ENCODE peak calls at places on chromosomes 13 and 19, in nine cellular contexts. G is mucosa of gallbladder, U is AG10803, S is AML-193, F is anterior cingulate cortex, R is putamen, L is ELR, H is GM19239, Z is astrocyte of the spinal cord. O is an unnamed sample.

GRCh38 chr19:4375164-4375619 is 25.2 kb downstream of the SH3GL1 start:
- DNase-seq in G (peak; percentile 64), U (no peak), S (no peak), F (no peak), R (no peak), L (peak; percentile 48), H (no peak), Z (no peak), O (peak; percentile 79)

GRCh38 chr19:8324186-8325050 is 3.1 kb downstream of the RPS28 start:
- DNase-seq in G (no peak), U (no peak), S (no peak), F (no peak), R (no peak), L (peak; percentile 33), H (no peak), Z (no peak), O (no peak)

GRCh38 chr19:42005504-42005903 is 11.5 kb upstream of the ATP1A3 start:
- DNase-seq in G (no peak), U (no peak), S (no peak), F (no peak), R (no peak), L (no peak), H (no peak), Z (no peak), O (no peak)

GRCh38 chr19:13998426-13998825 is 7.7 kb downstream of the RFX1 start:
- DNase-seq in G (no peak), U (no peak), S (no peak), F (no peak), R (no peak), L (no peak), H (no peak), Z (no peak), O (no peak)

GRCh38 chr19:42081584-42082258 is 5.8 kb downstream of the ZNF574 start:
- DNase-seq in G (no peak), U (peak; percentile 64), S (peak; percentile 56), F (no peak), R (no peak), L (peak; percentile 70), H (peak; percentile 42), Z (peak; percentile 54), O (peak; percentile 50)

GRCh38 chr13:114049026-114049425 is 75.2 kb upstream of the C13orf46 start:
- DNase-seq in G (no peak), U (no peak), S (no peak), F (no peak), R (no peak), L (no peak), H (peak; percentile 66), Z (no peak), O (no peak)

GRCh38 chr13:94712812-94713555 is 639 bp upstream of the SOX21 start:
- DNase-seq in G (no peak), U (peak; percentile 59), S (no peak), F (no peak), R (peak; percentile 56), L (peak; percentile 47), H (no peak), Z (peak; percentile 77), O (peak; percentile 15)

GRCh38 chr13:53137777-53138176 is 109.2 kb downstream of the OLFM4 start:
- DNase-seq in G (no peak), U (peak; percentile 84), S (no peak), F (no peak), R (no peak), L (peak; percentile 46), H (no peak), Z (peak; percentile 3), O (no peak)

GRCh38 chr13:44703371-44703770 is 127.2 kb upstream of the TSC22D1 start:
- DNase-seq in G (no peak), U (peak; percentile 86), S (no peak), F (no peak), R (no peak), L (peak; percentile 78), H (no peak), Z (peak; percentile 60), O (no peak)

GRCh38 chr13:44422755-44423643 is 49.4 kb downstream of the SERP2 start:
- DNase-seq in G (no peak), U (no peak), S (no peak), F (no peak), R (no peak), L (no peak), H (no peak), Z (no peak), O (no peak)

GRCh38 chr13:33355470-33355869 is 69.9 kb upstream of the STARD13 start:
- DNase-seq in G (no peak), U (peak; percentile 84), S (peak; percentile 79), F (no peak), R (peak; percentile 14), L (no peak), H (no peak), Z (no peak), O (no peak)

GRCh38 chr19:13832096-13832495 is 36.9 kb downstream of the ZSWIM4 start:
- DNase-seq in G (no peak), U (no peak), S (no peak), F (no peak), R (no peak), L (no peak), H (no peak), Z (no peak), O (no peak)

GRCh38 chr19:3006075-3006767 is 22.9 kb downstream of the TLE2 start:
- DNase-seq in G (no peak), U (no peak), S (no peak), F (no peak), R (no peak), L (no peak), H (no peak), Z (no peak), O (peak; percentile 28)

GRCh38 chr19:44689290-44690130 is 9.4 kb upstream of the CEACAM16 start:
- DNase-seq in G (peak; percentile 68), U (peak; percentile 59), S (peak; percentile 54), F (peak; percentile 1), R (peak; percentile 14), L (peak; percentile 66), H (peak; percentile 53), Z (peak; percentile 72), O (peak; percentile 91)

GRCh38 chr13:40271931-40272775 is 394.3 kb downstream of the FOXO1 start:
- DNase-seq in G (peak; percentile 66), U (peak; percentile 92), S (no peak), F (peak; percentile 62), R (peak; percentile 74), L (peak; percentile 31), H (no peak), Z (peak; percentile 92), O (peak; percentile 32)

GRCh38 chr19:3046621-3047306 is 15.5 kb downstream of the TLE5 start:
- DNase-seq in G (peak; percentile 37), U (no peak), S (no peak), F (no peak), R (no peak), L (no peak), H (no peak), Z (no peak), O (no peak)

GRCh38 chr13:46377554-46377953 is 9.5 kb downstream of the RUBCNL start:
- DNase-seq in G (no peak), U (no peak), S (no peak), F (no peak), R (no peak), L (no peak), H (no peak), Z (no peak), O (no peak)